ENCODE peak calls at places on chromosomes 1 and 21, in five cellular contexts. N is upper lobe of left lung, C is vagina, H is heart left ventricle, I is small intestine. A is an unnamed sample. For H3K4me1, the result is how much of the 10 kb centered on the place peaks cover.

GRCh38 chr1:169091480-169091941 is 15.0 kb upstream of the ATP1B1 start:
- DNase-seq in N (no peak), C (no peak), H (no peak), I (no peak), A (no peak)

GRCh38 chr1:85756864-85757263 is 48.6 kb upstream of the ZNHIT6 start:
- DNase-seq in N (no peak), C (no peak), H (no peak), I (no peak), A (no peak)

GRCh38 chr1:35539073-35539823 is 18.0 kb downstream of the KIAA0319L start:
- DNase-seq in N (no peak), C (no peak), H (no peak), I (peak), A (no peak)

GRCh38 chr1:17774452-17774851 is 19.3 kb downstream of the ACTL8 start:
- DNase-seq in N (no peak), C (no peak), H (no peak), I (no peak), A (no peak)

GRCh38 chr1:17248781-17249180 is at the start of gene PADI3:
- DNase-seq in N (no peak), C (no peak), H (no peak), I (no peak), A (no peak)

GRCh38 chr1:64829411-64830033 is 84.6 kb downstream of the RAVER2 start:
- DNase-seq in N (no peak), C (no peak), H (no peak), I (no peak), A (no peak)

GRCh38 chr1:180424848-180425457 is 77.4 kb downstream of the ACBD6 start:
- DNase-seq in N (no peak), C (no peak), H (no peak), I (no peak), A (no peak)

GRCh38 chr1:16915627-16915973 is 6.1 kb upstream of the CROCC start:
- DNase-seq in N (no peak), C (no peak), H (no peak), I (no peak), A (no peak)

GRCh38 chr1:17792421-17792820 is 37.3 kb downstream of the ACTL8 start:
- DNase-seq in N (no peak), C (peak), H (no peak), I (no peak), A (no peak)

GRCh38 chr1:204148098-204148406 is 3.8 kb downstream of the ETNK2 start:
- DNase-seq in N (no peak), C (no peak), H (no peak), I (no peak), A (no peak)

GRCh38 chr1:154730986-154731489 is 123.1 kb upstream of the ADAR start:
- DNase-seq in N (no peak), C (no peak), H (no peak), I (no peak), A (no peak)

GRCh38 chr21:43865471-43866181 is 603 bp downstream of the AGPAT3 start:
- DNase-seq in N (peak), C (no peak), H (peak), I (peak), A (peak)

GRCh38 chr21:43867332-43867703 is 2.3 kb downstream of the AGPAT3 start:
- DNase-seq in N (no peak), C (no peak), H (no peak), I (no peak), A (no peak)

GRCh38 chr21:43866659-43867331 is 1.8 kb downstream of the AGPAT3 start:
- DNase-seq in N (peak), C (no peak), H (no peak), I (peak), A (peak)

GRCh38 chr21:43864806-43865470 is at the start of gene AGPAT3:
- DNase-seq in N (peak), C (no peak), H (peak), I (no peak), A (peak)

GRCh38 chr21:43866233-43866632 is 1.2 kb downstream of the AGPAT3 start:
- DNase-seq in N (peak), C (no peak), H (no peak), I (peak), A (peak)
- H3K4me3 ChIP-seq in N (peak), C (peak), H (peak), I (peak), A (peak)

DNA sequence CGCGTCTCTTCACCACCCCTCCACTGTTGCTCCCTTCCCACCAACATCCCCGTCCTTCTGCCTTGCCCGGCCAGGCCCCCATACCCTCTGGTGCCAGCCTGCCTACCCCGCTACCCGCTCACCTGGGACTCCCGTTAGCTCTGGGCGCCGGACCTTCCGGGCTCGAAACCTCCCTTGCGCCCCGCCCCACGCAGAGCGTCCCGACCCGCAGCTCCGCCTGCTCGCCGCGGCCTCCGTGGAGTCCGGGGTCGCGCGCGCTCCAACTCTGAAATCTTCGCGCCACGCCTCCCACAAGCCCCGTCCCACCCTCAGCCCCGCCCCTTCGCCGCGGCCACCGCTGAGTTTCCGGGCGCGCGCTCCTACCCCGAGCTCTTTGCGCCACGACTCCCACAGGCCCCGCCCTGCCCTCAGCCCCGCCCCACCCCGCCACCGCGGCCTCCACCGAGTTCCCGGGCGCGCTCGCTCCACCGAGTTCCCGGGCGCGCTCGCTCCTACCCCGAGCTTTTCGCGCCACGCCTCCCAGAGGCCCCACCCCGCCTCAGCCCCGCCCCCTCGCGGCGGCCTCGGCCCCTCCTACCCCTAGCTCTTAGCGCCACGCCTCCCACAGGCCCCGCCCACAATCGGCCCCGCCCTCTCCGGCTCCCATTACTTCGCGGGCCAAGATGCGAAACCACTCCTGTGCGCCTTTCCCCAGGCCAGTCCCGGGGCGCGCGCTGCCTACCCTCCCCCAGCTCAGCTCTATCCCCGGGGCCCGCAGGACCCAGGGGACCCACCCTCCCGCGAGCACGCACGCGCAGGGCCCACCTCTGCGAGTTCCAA is at the start of gene IFT25:
- DNase-seq in N (peak), C (no peak), H (peak), I (peak), A (peak)
- H3K4me1 ChIP-seq in N (under half), C (under half), H (under half), I (under half), A (under half)

GRCh38 chr1:78604643-78605042 is 15.6 kb upstream of the IFI44L start:
- DNase-seq in N (no peak), C (no peak), H (no peak), I (no peak), A (no peak)
- H3K4me3 ChIP-seq in N (no peak), C (no peak), H (no peak), I (no peak), A (no peak)

GRCh38 chr1:24786191-24786590 is 40.9 kb downstream of the CLIC4 start:
- DNase-seq in N (no peak), C (no peak), H (no peak), I (no peak), A (no peak)
- H3K4me1 ChIP-seq in N (under half), C (under half), H (under half), I (under half), A (under half)

DNA sequence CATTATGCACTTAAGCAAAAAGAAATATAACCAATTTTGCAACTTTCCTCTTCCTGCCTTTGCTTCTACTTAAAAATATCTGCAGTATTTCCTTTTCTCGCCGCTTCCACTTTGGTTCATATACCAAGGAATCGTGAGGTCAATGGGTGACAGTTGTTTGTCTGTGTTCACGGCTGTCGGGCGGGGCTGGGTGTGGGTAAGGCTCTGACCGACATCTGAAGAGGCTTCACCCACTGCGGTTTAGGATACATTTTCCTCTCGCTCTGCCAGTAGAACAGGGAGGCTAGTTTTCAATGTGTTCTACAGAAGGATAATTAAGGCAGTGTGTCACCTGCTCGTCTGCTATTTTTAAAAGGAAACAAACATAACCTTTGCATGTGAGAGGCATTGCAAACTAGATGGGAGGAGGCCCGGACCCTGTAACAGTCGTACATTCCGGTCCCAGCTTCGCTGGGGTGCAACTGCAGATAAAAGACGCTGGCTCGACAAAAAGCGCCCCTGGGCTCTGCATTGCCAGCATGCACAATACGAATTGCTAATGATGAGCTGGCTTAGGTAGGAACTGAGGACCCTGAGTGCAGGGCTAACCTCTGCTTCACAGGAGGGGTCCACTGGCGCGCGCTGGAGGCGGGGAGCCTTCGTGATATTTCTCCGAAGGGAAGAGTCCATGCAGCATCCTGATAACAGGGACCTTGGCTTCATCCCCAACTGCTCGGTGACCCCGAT is 8.5 kb upstream of the ERG start:
- DNase-seq in N (peak), C (no peak), H (no peak), I (peak), A (peak)
- H3K4me3 ChIP-seq in N (peak), C (no peak), H (peak), I (no peak), A (no peak)

GRCh38 chr1:179059185-179059483 is 22.7 kb upstream of the TOR3A start:
- DNase-seq in N (no peak), C (no peak), H (no peak), I (no peak), A (no peak)
- H3K4me1 ChIP-seq in N (under half), C (under half), H (under half), I (under half), A (under half)

GRCh38 chr21:46561448-46562095 is 43.3 kb downstream of the S100B start:
- DNase-seq in N (peak), C (no peak), H (no peak), I (no peak), A (no peak)
- H3K4me3 ChIP-seq in N (no peak), C (no peak), H (no peak), I (no peak), A (no peak)

GRCh38 chr1:155976913-155977606 is 1.3 kb downstream of the ARHGEF2 start:
- DNase-seq in N (no peak), C (no peak), H (no peak), I (peak), A (no peak)
- H3K4me1 ChIP-seq in N (half or more), C (half or more), H (half or more), I (under half), A (half or more)

DNA sequence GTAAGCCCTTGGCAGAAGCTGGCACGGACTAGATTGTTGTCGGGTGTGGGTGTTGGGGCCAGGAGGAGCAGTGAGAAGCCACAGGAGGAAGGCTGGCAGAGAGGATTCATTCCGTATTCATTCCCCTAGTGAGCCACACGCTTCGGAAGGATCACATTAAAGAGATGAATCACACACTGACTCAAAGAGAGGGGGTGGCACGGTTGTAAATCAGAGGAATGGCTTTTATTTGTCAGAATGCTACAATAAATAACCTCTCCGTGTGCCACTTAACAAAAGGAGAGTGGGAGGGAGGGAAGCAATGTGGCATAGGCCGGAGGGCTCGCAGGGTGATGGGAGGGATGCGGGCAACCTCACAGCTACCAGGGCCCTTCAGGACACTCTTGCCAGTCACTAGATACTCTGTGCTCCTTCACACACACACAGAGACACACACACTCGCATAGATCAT is 135.5 kb downstream of the HIVEP3 start:
- DNase-seq in N (no peak), C (no peak), H (no peak), I (no peak), A (no peak)
- H3K4me3 ChIP-seq in N (no peak), C (no peak), H (no peak), I (no peak), A (no peak)

GRCh38 chr1:208208132-208208487 is 36.1 kb downstream of the PLXNA2 start:
- DNase-seq in N (no peak), C (no peak), H (no peak), I (no peak), A (no peak)
- H3K4me1 ChIP-seq in N (half or more), C (half or more), H (under half), I (under half), A (under half)